ENCODE peak calls at places on chromosomes 12 and 14, in five cellular contexts. J is M059J; V is astrocyte of the spinal cord; I is RKO; T is effector memory CD4-positive, alpha-beta T cell. Y is an unnamed sample.
A peak's percentile ranks its signal among the peaks of the same experiment; 100 is the strongest.

GRCh38 chr12:96623818-96624217 is 134.4 kb downstream of the CFAP54 start:
- DNase-seq in J (no peak), V (no peak), I (no peak), T (no peak), Y (no peak)

GRCh38 chr12:46373303-46374182 is 970 bp upstream of the SLC38A2 start:
- DNase-seq in J (peak; percentile 68), V (peak; percentile 72), I (peak; percentile 64), T (peak; percentile 27), Y (peak; percentile 42)

GRCh38 chr14:50333010-50333409 is 20.9 kb downstream of the DMAC2L start:
- DNase-seq in J (peak; percentile 74), V (peak; percentile 45), I (no peak), T (no peak), Y (no peak)

GRCh38 chr14:101810897-101811620 is 49.5 kb downstream of the PPP2R5C start:
- DNase-seq in J (peak; percentile 46), V (no peak), I (peak; percentile 85), T (no peak), Y (no peak)

GRCh38 chr14:64114166-64114565 is 180.0 kb downstream of the ESR2 start:
- DNase-seq in J (no peak), V (no peak), I (no peak), T (no peak), Y (no peak)

GRCh38 chr14:60931206-60931605 is 49.7 kb downstream of the TRMT5 start:
- DNase-seq in J (peak; percentile 3), V (peak; percentile 20), I (no peak), T (no peak), Y (no peak)

GRCh38 chr12:64672925-64673409 is 62.7 kb downstream of the RASSF3 start:
- DNase-seq in J (peak; percentile 52), V (peak; percentile 29), I (no peak), T (peak; percentile 59), Y (no peak)

GRCh38 chr14:65639216-65639615 is 226.7 kb downstream of the FUT8 start:
- DNase-seq in J (peak; percentile 29), V (peak; percentile 16), I (no peak), T (no peak), Y (no peak)

GRCh38 chr14:88821888-88822287 is 2.6 kb upstream of the TTC8 start:
- DNase-seq in J (no peak), V (no peak), I (no peak), T (no peak), Y (no peak)

GRCh38 chr14:104246401-104247335 is 108.3 kb downstream of the KIF26A start:
- DNase-seq in J (no peak), V (no peak), I (no peak), T (no peak), Y (no peak)

GRCh38 chr12:88627501-88627900 is 47.2 kb upstream of the KITLG start:
- DNase-seq in J (no peak), V (no peak), I (no peak), T (no peak), Y (no peak)

GRCh38 chr12:132344601-132345000 is 15.2 kb upstream of the GALNT9 start:
- DNase-seq in J (no peak), V (no peak), I (no peak), T (no peak), Y (no peak)

GRCh38 chr14:72686101-72686500 is 207.8 kb downstream of the DPF3 start:
- DNase-seq in J (peak; percentile 87), V (no peak), I (no peak), T (no peak), Y (no peak)

GRCh38 chr12:53034459-53034858 is 15.4 kb upstream of the TNS2 start:
- DNase-seq in J (no peak), V (no peak), I (no peak), T (no peak), Y (no peak)

GRCh38 chr12:104064842-104065441 is 611 bp downstream of the HCFC2 start:
- DNase-seq in J (peak; percentile 26), V (peak; percentile 9), I (peak; percentile 38), T (no peak), Y (peak; percentile 12)

GRCh38 chr12:42790761-42791151 is 201.2 kb upstream of the PRICKLE1 start:
- DNase-seq in J (peak; percentile 94), V (peak; percentile 93), I (no peak), T (no peak), Y (no peak)

GRCh38 chr12:45730842-45731336 is 1.4 kb downstream of the ARID2 start:
- DNase-seq in J (peak; percentile 30), V (peak; percentile 63), I (peak; percentile 66), T (peak; percentile 17), Y (no peak)

GRCh38 chr12:132291402-132292175 is 37.8 kb downstream of the GALNT9 start:
- DNase-seq in J (no peak), V (no peak), I (no peak), T (no peak), Y (no peak)

GRCh38 chr12:9856154-9856553 is 13.0 kb downstream of the CLEC2B start:
- DNase-seq in J (no peak), V (no peak), I (no peak), T (no peak), Y (no peak)

GRCh38 chr12:26126340-26127284 is 1.8 kb upstream of the BHLHE41 start:
- DNase-seq in J (peak; percentile 87), V (peak; percentile 83), I (peak; percentile 82), T (no peak), Y (peak; percentile 87)

GRCh38 chr14:20262642-20263128 is 23.6 kb downstream of the OR11H4 start:
- DNase-seq in J (peak; percentile 90), V (no peak), I (peak; percentile 93), T (no peak), Y (no peak)

GRCh38 chr12:18332173-18332572 is 70.9 kb downstream of the PIK3C2G start:
- DNase-seq in J (no peak), V (no peak), I (no peak), T (no peak), Y (no peak)

GRCh38 chr12:5459051-5459782 is 27.3 kb downstream of the NTF3 start:
- DNase-seq in J (no peak), V (no peak), I (no peak), T (no peak), Y (no peak)

GRCh38 chr12:15928345-15928744 is 17.2 kb downstream of the DERA start:
- DNase-seq in J (peak; percentile 90), V (peak; percentile 79), I (peak; percentile 79), T (no peak), Y (no peak)

GRCh38 chr12:80472912-80473500 is 29.0 kb downstream of the PTPRQ start:
- DNase-seq in J (peak; percentile 59), V (peak; percentile 84), I (peak; percentile 56), T (no peak), Y (no peak)

GRCh38 chr14:54772451-54772881 is 130.2 kb downstream of the GCH1 start:
- DNase-seq in J (peak; percentile 65), V (peak; percentile 61), I (peak; percentile 43), T (no peak), Y (no peak)

GRCh38 chr14:20866963-20867362 is 24.2 kb upstream of the RNASE3 start:
- DNase-seq in J (no peak), V (no peak), I (peak; percentile 34), T (no peak), Y (no peak)

GRCh38 chr14:36054353-36055051 is 122.0 kb downstream of the PTCSC3 start:
- DNase-seq in J (no peak), V (no peak), I (no peak), T (no peak), Y (no peak)

GRCh38 chr12:65788912-65789311 is 35.4 kb upstream of the HMGA2 start:
- DNase-seq in J (no peak), V (no peak), I (no peak), T (no peak), Y (no peak)

GRCh38 chr14:55546212-55546874 is 33.7 kb upstream of the KTN1 start:
- DNase-seq in J (no peak), V (no peak), I (no peak), T (no peak), Y (no peak)

GRCh38 chr12:45419317-45419716 is 203.4 kb downstream of the ANO6 start:
- DNase-seq in J (no peak), V (no peak), I (no peak), T (no peak), Y (no peak)

GRCh38 chr12:94561943-94562411 is 88.4 kb downstream of the TMCC3 start:
- DNase-seq in J (peak; percentile 91), V (peak; percentile 24), I (no peak), T (no peak), Y (peak; percentile 83)

GRCh38 chr14:52879958-52880357 is 70.9 kb downstream of the FERMT2 start:
- DNase-seq in J (peak; percentile 74), V (peak; percentile 60), I (no peak), T (no peak), Y (no peak)

Y was measured in prostate gland.